ENCODE peak calls at places on chromosome 9, in eight cellular contexts. D is epithelial cell of prostate; U is central memory CD4-positive, alpha-beta T cell; A is mucosa of gallbladder; H is GM19239; I is left kidney; N is Karpas-422; R is T-helper 2 cell treated with Interferon-gamma antibody and Interleukin-4, amounts not matched to agents 5 μg/mL and 100 μg/mL, for 36 hours. F is an unnamed sample.

GRCh38 chr9:137217276-137218211 is 4.5 kb downstream of the RNF208 start:
- DNase-seq in D (no peak), U (no peak), A (peak; percentile 82), H (no peak), I (peak; percentile 54), N (no peak), R (no peak), F (no peak)

GRCh38 chr9:124771867-124772621 is 933 bp upstream of the NR6A1 start:
- DNase-seq in D (no peak), U (no peak), A (peak; percentile 64), H (no peak), I (peak; percentile 91), N (peak; percentile 56), R (peak; percentile 35), F (peak; percentile 89)

GRCh38 chr9:137041134-137041533 is 4.8 kb downstream of the NPDC1 start:
- DNase-seq in D (no peak), U (no peak), A (no peak), H (no peak), I (peak; percentile 89), N (no peak), R (no peak), F (no peak)

GRCh38 chr9:91580136-91580535 is 156.5 kb upstream of the NFIL3 start:
- DNase-seq in D (peak; percentile 18), U (no peak), A (no peak), H (no peak), I (no peak), N (peak; percentile 9), R (no peak), F (no peak)

GRCh38 chr9:131627326-131627845 is 82.1 kb downstream of the PRRT1B start:
- DNase-seq in D (no peak), U (no peak), A (no peak), H (no peak), I (no peak), N (no peak), R (no peak), F (peak; percentile 38)

GRCh38 chr9:94639045-94639995 is at the start of gene FBP1:
- DNase-seq in D (no peak), U (no peak), A (peak; percentile 40), H (peak; percentile 41), I (peak; percentile 77), N (no peak), R (peak; percentile 21), F (peak; percentile 67)

GRCh38 chr9:78539904-78540303 is 243.0 kb downstream of the PSAT1 start:
- DNase-seq in D (no peak), U (no peak), A (no peak), H (no peak), I (no peak), N (no peak), R (no peak), F (no peak)

GRCh38 chr9:111873901-111874300 is 22.7 kb upstream of the UGCG start:
- DNase-seq in D (no peak), U (no peak), A (no peak), H (no peak), I (no peak), N (no peak), R (no peak), F (no peak)

GRCh38 chr9:137454145-137454505 is 5.0 kb downstream of the NSMF start:
- DNase-seq in D (no peak), U (peak; percentile 31), A (peak; percentile 62), H (peak; percentile 60), I (peak; percentile 68), N (peak; percentile 85), R (peak; percentile 43), F (no peak)

GRCh38 chr9:129885670-129886106 is 50.4 kb downstream of the USP20 start:
- DNase-seq in D (peak; percentile 70), U (peak; percentile 82), A (peak; percentile 91), H (peak; percentile 39), I (peak; percentile 93), N (peak; percentile 95), R (peak; percentile 96), F (peak; percentile 89)

GRCh38 chr9:110626109-110626829 is 42.3 kb upstream of the MUSK start:
- DNase-seq in D (no peak), U (no peak), A (no peak), H (no peak), I (no peak), N (no peak), R (peak; percentile 48), F (no peak)

GRCh38 chr9:108691614-108692013 is 164.2 kb downstream of the ACTL7B start:
- DNase-seq in D (peak; percentile 86), U (no peak), A (peak; percentile 47), H (no peak), I (no peak), N (no peak), R (no peak), F (no peak)

GRCh38 chr9:11269036-11269435 is 656.2 kb upstream of the PTPRD start:
- DNase-seq in D (no peak), U (no peak), A (no peak), H (no peak), I (no peak), N (no peak), R (no peak), F (no peak)

GRCh38 chr9:93364734-93365426 is 86.6 kb upstream of the FAM120A start:
- DNase-seq in D (no peak), U (no peak), A (no peak), H (no peak), I (no peak), N (no peak), R (no peak), F (no peak)

GRCh38 chr9:469672-470040 is 255.0 kb downstream of the DOCK8 start:
- DNase-seq in D (no peak), U (no peak), A (no peak), H (no peak), I (peak; percentile 91), N (no peak), R (peak; percentile 25), F (no peak)

F was measured in retina.